ENCODE peak calls at places on chromosomes 3 and 15, in five cellular contexts. A is lower lobe of right lung; G is fibroblast of the aortic adventitia; B is naive thymus-derived CD4-positive, alpha-beta T cell; P is neural progenitor cell. W is an unnamed sample.
A peak's percentile ranks its signal among the peaks of the same experiment; 100 is the strongest.

GRCh38 chr3:17478673-17479072 is 263.8 kb downstream of the TBC1D5 start:
- DNase-seq in G (peak; percentile 67), B (no peak), P (no peak), A (no peak), W (peak; percentile 5)

GRCh38 chr3:72214065-72215048 is 429.4 kb upstream of the PROK2 start:
- DNase-seq in B (no peak), P (no peak), G (no peak), A (no peak), W (no peak)

GRCh38 chr15:73982251-73982962 is 9.7 kb downstream of the STOML1 start:
- DNase-seq in B (no peak), G (peak; percentile 93), P (no peak), A (peak; percentile 87), W (peak; percentile 94)

GRCh38 chr15:88695046-88695445 is 56.2 kb downstream of the ISG20 start:
- DNase-seq in P (no peak), B (no peak), A (no peak), G (no peak), W (no peak)

GRCh38 chr3:151612119-151612518 is 121.6 kb upstream of the AADACL2 start:
- DNase-seq in A (no peak), G (no peak), B (no peak), P (no peak), W (no peak)

GRCh38 chr3:177934001-177934891 is 602.0 kb upstream of the KCNMB2 start:
- DNase-seq in A (peak; percentile 41), B (no peak), G (peak; percentile 79), P (no peak), W (no peak)

GRCh38 chr3:19348929-19349564 is 200.7 kb downstream of the KCNH8 start:
- DNase-seq in G (peak; percentile 8), A (no peak), B (no peak), P (peak; percentile 48), W (no peak)

GRCh38 chr3:27639271-27639670 is 82.9 kb downstream of the EOMES start:
- DNase-seq in B (peak; percentile 63), A (no peak), P (no peak), G (no peak), W (no peak)

GRCh38 chr3:86711634-86712033 is 279.3 kb downstream of the VGLL3 start:
- DNase-seq in A (no peak), G (no peak), B (no peak), P (no peak), W (no peak)

GRCh38 chr3:132788299-132788698 is 66.1 kb upstream of the NPHP3 start:
- DNase-seq in G (peak; percentile 94), P (no peak), B (no peak), A (no peak), W (peak; percentile 62)

GRCh38 chr3:33115024-33115768 is 1.4 kb downstream of the CRTAP start:
- DNase-seq in A (peak; percentile 77), B (no peak), G (peak; percentile 96), P (peak; percentile 91), W (peak; percentile 81)

GRCh38 chr15:82312611-82313349 is 36.5 kb downstream of the GOLGA6L10 start:
- DNase-seq in B (no peak), P (no peak), A (no peak), G (no peak), W (peak; percentile 42)

GRCh38 chr15:45441686-45442085 is 63.3 kb upstream of the GATM start:
- DNase-seq in B (no peak), A (peak; percentile 56), P (no peak), G (no peak), W (no peak)

GRCh38 chr15:92667291-92667904 is 11.8 kb upstream of the FAM174B start:
- DNase-seq in A (no peak), B (no peak), P (no peak), G (no peak), W (no peak)

GRCh38 chr15:74917676-74918075 is 11.0 kb upstream of the FAM219B start:
- DNase-seq in A (no peak), G (no peak), B (no peak), P (no peak), W (no peak)

GRCh38 chr15:63187589-63188226 is 1.7 kb upstream of the RAB8B start:
- DNase-seq in G (no peak), A (no peak), P (no peak), B (no peak), W (no peak)

GRCh38 chr3:105067361-105067760 is 299.3 kb upstream of the ALCAM start:
- DNase-seq in A (no peak), P (no peak), G (no peak), B (no peak), W (no peak)

GRCh38 chr3:36124118-36124796 is 256.0 kb upstream of the STAC start:
- DNase-seq in A (no peak), P (peak; percentile 83), B (no peak), G (peak; percentile 73), W (peak; percentile 18)

GRCh38 chr15:88476635-88477038 is 9.1 kb downstream of the MRPS11 start:
- DNase-seq in P (peak; percentile 68), A (no peak), B (peak; percentile 43), G (peak; percentile 74), W (peak; percentile 59)

GRCh38 chr15:67030036-67030762 is 35.2 kb upstream of the SMAD3 start:
- DNase-seq in G (no peak), A (no peak), B (no peak), P (peak; percentile 84), W (no peak)

GRCh38 chr3:152219225-152219624 is 49.5 kb upstream of the MBNL1 start:
- DNase-seq in A (no peak), G (peak; percentile 44), B (no peak), P (no peak), W (no peak)

GRCh38 chr3:66076861-66077495 is 38.3 kb upstream of the MAGI1 start:
- DNase-seq in B (no peak), G (peak; percentile 79), P (no peak), A (no peak), W (no peak)

GRCh38 chr15:80228959-80229610 is 22.9 kb downstream of the CTXND1 start:
- DNase-seq in B (no peak), P (no peak), A (no peak), G (peak; percentile 25), W (peak; percentile 43)

DNA sequence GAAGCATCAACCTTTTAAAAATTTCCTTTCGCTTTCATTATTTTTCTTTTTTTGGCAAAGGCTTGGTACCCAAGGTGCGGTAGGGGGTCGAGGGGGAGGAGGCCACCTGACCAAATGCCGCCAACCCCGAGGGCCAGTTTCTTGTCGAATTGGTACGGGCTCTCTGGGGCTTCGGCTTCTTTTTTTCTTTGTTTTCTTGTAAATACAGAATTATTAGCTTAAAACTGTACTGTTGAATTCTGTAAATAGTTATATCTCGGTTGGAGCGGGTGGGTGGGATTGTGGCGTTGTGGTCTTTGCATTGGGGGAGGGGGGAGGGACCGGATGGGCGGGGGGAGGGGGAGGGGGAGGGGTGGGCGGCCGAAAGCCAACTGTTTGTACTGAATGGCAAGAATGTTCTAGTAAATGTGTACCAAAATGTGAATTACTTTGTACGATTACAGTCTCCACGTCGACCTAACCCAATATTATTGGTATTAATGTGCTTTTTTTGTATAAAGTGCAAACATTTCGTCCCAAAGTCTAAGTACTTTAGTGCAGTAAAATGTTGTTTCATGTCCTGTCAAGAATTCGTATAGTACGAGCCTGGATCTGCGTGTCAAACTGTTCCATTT is 4.7 kb downstream of the ZIC1 start:
- DNase-seq in P (peak; percentile 58), B (no peak), A (no peak), G (no peak), W (no peak)
- H3K4me3 ChIP-seq in P (no peak overlapping the region), B (no peak overlapping the region), A (peak overlapping the region; percentile 32), G (peak overlapping the region; percentile 31), W (peak overlapping the region; percentile 73)

GRCh38 chr3:150180349-150180748 is 209.7 kb upstream of the PFN2 start:
- DNase-seq in B (no peak), P (no peak), G (peak; percentile 80), A (no peak), W (no peak)
- H3K4me3 ChIP-seq in B (no peak overlapping the region), P (no peak overlapping the region), G (no peak overlapping the region), A (no peak overlapping the region), W (no peak overlapping the region)

GRCh38 chr15:64642875-64643274 is 132.5 kb downstream of the RBPMS2 start:
- DNase-seq in G (no peak), A (no peak), P (no peak), B (no peak), W (no peak)

GRCh38 chr15:64637412-64637811 is 138.0 kb downstream of the RBPMS2 start:
- DNase-seq in B (no peak), G (no peak), A (no peak), P (no peak), W (no peak)

GRCh38 chr15:64643685-64644084 is 131.7 kb downstream of the RBPMS2 start:
- DNase-seq in G (no peak), P (no peak), A (no peak), B (no peak), W (no peak)

GRCh38 chr15:64636541-64636940 is 138.8 kb downstream of the RBPMS2 start:
- DNase-seq in G (peak; percentile 45), P (no peak), B (no peak), A (no peak), W (no peak)

GRCh38 chr15:64640146-64640868 is 135.1 kb downstream of the RBPMS2 start:
- DNase-seq in G (peak; percentile 82), P (no peak), B (no peak), A (no peak), W (no peak)
- H3K4me3 ChIP-seq in G (no peak overlapping the region), P (no peak overlapping the region), B (no peak overlapping the region), A (no peak overlapping the region), W (no peak overlapping the region)

GRCh38 chr3:11847607-11848006 is 922 bp upstream of the TAMM41 start:
- DNase-seq in G (no peak), A (no peak), B (no peak), P (no peak), W (no peak)

GRCh38 chr3:11847035-11847394 is 330 bp upstream of the TAMM41 start:
- DNase-seq in A (no peak), G (no peak), B (no peak), P (no peak), W (no peak)

GRCh38 chr3:11845661-11846060 is 1.0 kb downstream of the TAMM41 start:
- DNase-seq in G (no peak), P (no peak), A (no peak), B (peak; percentile 15), W (no peak)

GRCh38 chr3:11846281-11847034 is at the start of gene TAMM41:
- DNase-seq in A (peak; percentile 95), P (peak; percentile 92), B (peak; percentile 87), G (peak; percentile 85), W (peak; percentile 87)

GRCh38 chr3:11844891-11845290 is 1.8 kb downstream of the TAMM41 start:
- DNase-seq in B (no peak), P (no peak), A (no peak), G (no peak), W (no peak)
- H3K4me3 ChIP-seq in B (peak overlapping the region; percentile 92), P (no peak overlapping the region), A (no peak overlapping the region), G (peak overlapping the region; percentile 20), W (no peak overlapping the region)

W was measured in MG63.